ENCODE peak calls at places on chromosome 11, in eight cellular contexts. F is Peyer's patch, N is A549, C is thyroid gland, R is fibroblast of lung, X is neuronal stem cell, L is Panc1, T is caudate nucleus. I is an unnamed sample.

GRCh38 chr11:132790466-132790865 is 741.8 kb downstream of the OPCML start:
- DNase-seq in T (no peak), L (no peak), N (no peak), X (no peak), F (no peak), R (no peak), C (no peak), I (no peak)

GRCh38 chr11:63564056-63564784 is 1.0 kb upstream of the PLAAT2 start:
- DNase-seq in L (no peak), N (no peak), F (peak), R (no peak), C (peak), X (no peak), T (no peak), I (no peak)

GRCh38 chr11:73167555-73167954 is 25.4 kb upstream of the FCHSD2 start:
- DNase-seq in R (no peak), N (no peak), X (no peak), F (no peak), L (no peak), C (no peak), T (no peak), I (no peak)

GRCh38 chr11:45181595-45182550 is 35.4 kb downstream of the PRDM11 start:
- DNase-seq in R (no peak), F (no peak), T (no peak), N (no peak), X (no peak), L (no peak), C (peak), I (no peak)

GRCh38 chr11:108873938-108874337 is 209.1 kb downstream of the DDX10 start:
- DNase-seq in X (no peak), F (no peak), N (no peak), T (no peak), R (peak), C (no peak), L (no peak), I (no peak)

GRCh38 chr11:118295834-118296454 is 8.6 kb upstream of the CD3E start:
- DNase-seq in N (no peak), F (peak), T (no peak), X (no peak), C (peak), L (no peak), R (peak), I (no peak)

GRCh38 chr11:2990617-2991476 is 1.3 kb downstream of the NAP1L4 start:
- DNase-seq in X (no peak), C (no peak), F (peak), L (no peak), R (peak), N (peak), T (peak), I (no peak)

GRCh38 chr11:102990145-102990544 is 34.6 kb upstream of the MMP13 start:
- DNase-seq in R (peak), C (no peak), L (no peak), T (no peak), F (no peak), X (no peak), N (no peak), I (no peak)

GRCh38 chr11:122784325-122785155 is 53.8 kb upstream of the CRTAM start:
- DNase-seq in N (no peak), X (no peak), L (no peak), R (peak), F (peak), C (no peak), T (no peak), I (peak)

GRCh38 chr11:26960265-26960664 is 33.6 kb upstream of the FIBIN start:
- DNase-seq in T (no peak), R (peak), C (no peak), L (no peak), N (no peak), F (no peak), X (no peak), I (peak)

GRCh38 chr11:86811637-86812321 is 11.4 kb downstream of the PRSS23 start:
- DNase-seq in X (no peak), N (peak), R (peak), F (no peak), L (no peak), C (no peak), T (no peak), I (no peak)

GRCh38 chr11:69513663-69514062 is 32.2 kb downstream of the LINC01488 start:
- DNase-seq in F (no peak), R (no peak), T (no peak), C (no peak), X (no peak), L (no peak), N (no peak), I (no peak)

GRCh38 chr11:109696191-109696897 is 274.4 kb downstream of the C11orf87 start:
- DNase-seq in T (no peak), R (peak), L (no peak), X (no peak), C (no peak), F (no peak), N (no peak), I (peak)

GRCh38 chr11:117909611-117910382 is 19.4 kb downstream of the TMPRSS13 start:
- DNase-seq in T (no peak), N (no peak), C (no peak), X (no peak), F (peak), R (no peak), L (no peak), I (no peak)

GRCh38 chr11:64597671-64598101 is 6.7 kb downstream of the SLC22A12 start:
- DNase-seq in C (no peak), X (no peak), R (no peak), N (no peak), F (no peak), L (no peak), T (no peak), I (no peak)

GRCh38 chr11:118834428-118835028 is 43.6 kb upstream of the DDX6 start:
- DNase-seq in L (no peak), C (no peak), X (no peak), T (no peak), R (no peak), N (no peak), F (no peak), I (no peak)

GRCh38 chr11:40306938-40307548 is 1152.4 kb downstream of the LRRC4C start:
- DNase-seq in F (no peak), N (peak), T (peak), R (peak), C (peak), L (peak), X (peak), I (no peak)

GRCh38 chr11:67563354-67564114 is 20.1 kb upstream of the GSTP1 start:
- DNase-seq in T (no peak), R (peak), C (peak), F (peak), L (peak), X (no peak), N (peak), I (no peak)

GRCh38 chr11:9626778-9627394 is 37.0 kb upstream of the SWAP70 start:
- DNase-seq in N (no peak), F (no peak), X (peak), L (no peak), T (no peak), C (no peak), R (no peak), I (no peak)

GRCh38 chr11:44484211-44484610 is 81.3 kb upstream of the CD82 start:
- DNase-seq in T (no peak), X (no peak), C (peak), F (no peak), N (peak), L (no peak), R (no peak), I (no peak)

GRCh38 chr11:31340903-31341572 is 28.5 kb downstream of the DCDC1 start:
- DNase-seq in F (no peak), C (no peak), X (no peak), N (peak), R (peak), L (peak), T (no peak), I (no peak)

GRCh38 chr11:104390696-104391095 is 226.7 kb upstream of the PDGFD start:
- DNase-seq in L (no peak), F (no peak), T (no peak), R (peak), C (no peak), N (no peak), X (no peak), I (no peak)

GRCh38 chr11:116117326-116118137 is 613.3 kb upstream of the CADM1 start:
- DNase-seq in X (no peak), C (no peak), R (no peak), F (no peak), T (no peak), N (no peak), L (no peak), I (no peak)

GRCh38 chr11:94139421-94139820 is 10.8 kb downstream of the PANX1 start:
- DNase-seq in L (no peak), F (no peak), T (no peak), X (peak), N (no peak), C (no peak), R (no peak), I (no peak)

GRCh38 chr11:121318848-121319834 is 26.6 kb downstream of the SC5D start:
- DNase-seq in C (peak), L (peak), F (peak), X (peak), R (peak), T (peak), N (peak), I (peak)

GRCh38 chr11:2768471-2769408 is 68.9 kb upstream of the KCNQ1OT1 start:
- DNase-seq in C (no peak), N (peak), F (peak), L (no peak), R (peak), X (no peak), T (no peak), I (no peak)

GRCh38 chr11:46348986-46349401 is 1.7 kb downstream of the DGKZ start:
- DNase-seq in F (peak), R (no peak), T (peak), N (no peak), L (no peak), X (no peak), C (no peak), I (no peak)

GRCh38 chr11:2898366-2899079 is 12.9 kb upstream of the CDKN1C start:
- DNase-seq in T (no peak), F (peak), R (peak), X (no peak), C (peak), L (no peak), N (peak), I (peak)

GRCh38 chr11:61480936-61481335 is 27.6 kb upstream of the LRRC10B start:
- DNase-seq in F (no peak), X (peak), N (peak), R (no peak), T (no peak), C (no peak), L (no peak), I (no peak)

GRCh38 chr11:116792869-116793475 is 1.3 kb upstream of the APOA5 start:
- DNase-seq in L (peak), T (no peak), R (peak), N (no peak), X (no peak), F (no peak), C (no peak), I (peak)

GRCh38 chr11:120707098-120707497 is 195.6 kb downstream of the GRIK4 start:
- DNase-seq in X (no peak), N (no peak), F (no peak), C (no peak), T (no peak), L (no peak), R (peak), I (no peak)

DNA sequence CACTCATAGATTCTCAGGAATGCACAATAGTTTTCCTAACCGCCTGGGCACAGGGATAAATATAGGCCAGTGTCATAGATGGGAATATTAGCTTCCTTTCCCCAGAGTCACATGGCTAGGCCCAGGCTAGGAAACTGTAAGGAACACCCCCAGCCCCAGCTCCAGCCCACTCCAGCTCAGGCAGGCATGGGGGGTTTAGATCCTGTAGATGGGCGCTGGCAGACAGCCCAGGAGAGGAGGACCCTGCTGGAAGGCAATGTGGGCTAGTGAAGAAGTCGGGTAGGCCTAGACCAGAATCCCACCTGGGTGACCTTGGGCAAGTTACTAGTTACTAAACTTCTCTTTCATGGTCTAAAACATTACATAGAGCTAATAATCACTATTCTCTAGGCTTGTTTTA is 51.3 kb downstream of the IRAG1 start:
- DNase-seq in N (no peak), F (no peak), L (no peak), T (no peak), C (no peak), X (no peak), R (no peak), I (no peak)
- H3K27ac ChIP-seq in N (no peak), F (peak), L (no peak), T (peak), C (no peak), X (no peak), R (no peak), I (no peak)

GRCh38 chr11:65868907-65869306 is 3.7 kb downstream of the EFEMP2 start:
- DNase-seq in L (no peak), F (no peak), N (no peak), T (no peak), C (no peak), X (no peak), R (no peak), I (no peak)
- H3K27ac ChIP-seq in L (peak), F (no peak), N (no peak), T (no peak), C (no peak), X (no peak), R (no peak), I (no peak)

GRCh38 chr11:23865341-23865975 is 631.4 kb upstream of the LUZP2 start:
- DNase-seq in T (no peak), X (no peak), L (no peak), R (peak), N (no peak), C (no peak), F (no peak), I (no peak)
- H3K27ac ChIP-seq in T (no peak), X (no peak), L (no peak), R (no peak), N (no peak), C (no peak), F (no peak), I (no peak)

GRCh38 chr11:352456-353180 is 16.7 kb upstream of the B4GALNT4 start:
- DNase-seq in L (no peak), R (no peak), C (no peak), F (peak), X (no peak), T (no peak), N (no peak), I (no peak)
- H3K27ac ChIP-seq in L (peak), R (peak), C (peak), F (peak), X (no peak), T (peak), N (peak), I (no peak)

GRCh38 chr11:1547467-1548098 is 24.5 kb downstream of the DUSP8 start:
- DNase-seq in C (no peak), N (no peak), R (no peak), X (no peak), T (no peak), L (no peak), F (no peak), I (no peak)
- H3K27ac ChIP-seq in C (peak), N (peak), R (no peak), X (no peak), T (no peak), L (no peak), F (no peak), I (no peak)

DNA sequence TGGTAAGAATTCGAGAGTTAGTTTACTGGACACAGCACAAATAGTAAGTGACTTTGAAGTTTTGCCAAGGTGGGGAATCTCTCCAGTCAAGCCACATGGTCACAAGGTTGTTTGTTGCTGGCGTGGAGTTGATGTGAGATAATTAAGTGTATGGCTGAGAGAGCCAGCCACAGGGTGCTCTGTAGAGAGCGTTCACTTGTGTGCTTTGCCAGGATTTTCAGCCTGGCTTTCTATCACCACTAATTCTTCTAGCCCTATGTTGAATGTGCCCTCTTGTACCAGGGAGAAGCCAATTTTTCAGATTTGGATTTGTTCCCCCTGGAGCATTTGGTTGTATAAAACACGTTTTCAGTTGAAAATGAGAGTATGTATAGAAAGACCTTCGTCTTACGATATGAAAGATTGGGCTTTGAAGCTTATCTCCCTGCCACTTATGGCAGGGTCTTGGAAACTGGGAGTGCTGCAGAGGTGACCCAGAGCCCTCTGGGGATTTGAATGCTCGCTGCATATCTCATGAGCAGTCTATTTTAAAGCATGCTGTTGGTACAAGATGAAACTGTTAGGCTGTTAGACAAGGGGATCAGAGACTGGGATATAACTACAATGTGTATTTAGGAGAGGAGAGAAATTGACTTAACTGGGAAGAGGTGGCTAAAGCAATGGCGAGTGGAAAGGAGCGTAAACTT is 28.6 kb downstream of the CSRP3 start:
- DNase-seq in C (no peak), F (no peak), R (no peak), T (no peak), L (no peak), N (no peak), X (no peak), I (no peak)
- H3K27ac ChIP-seq in C (no peak), F (no peak), R (no peak), T (no peak), L (no peak), N (no peak), X (no peak), I (no peak)

DNA sequence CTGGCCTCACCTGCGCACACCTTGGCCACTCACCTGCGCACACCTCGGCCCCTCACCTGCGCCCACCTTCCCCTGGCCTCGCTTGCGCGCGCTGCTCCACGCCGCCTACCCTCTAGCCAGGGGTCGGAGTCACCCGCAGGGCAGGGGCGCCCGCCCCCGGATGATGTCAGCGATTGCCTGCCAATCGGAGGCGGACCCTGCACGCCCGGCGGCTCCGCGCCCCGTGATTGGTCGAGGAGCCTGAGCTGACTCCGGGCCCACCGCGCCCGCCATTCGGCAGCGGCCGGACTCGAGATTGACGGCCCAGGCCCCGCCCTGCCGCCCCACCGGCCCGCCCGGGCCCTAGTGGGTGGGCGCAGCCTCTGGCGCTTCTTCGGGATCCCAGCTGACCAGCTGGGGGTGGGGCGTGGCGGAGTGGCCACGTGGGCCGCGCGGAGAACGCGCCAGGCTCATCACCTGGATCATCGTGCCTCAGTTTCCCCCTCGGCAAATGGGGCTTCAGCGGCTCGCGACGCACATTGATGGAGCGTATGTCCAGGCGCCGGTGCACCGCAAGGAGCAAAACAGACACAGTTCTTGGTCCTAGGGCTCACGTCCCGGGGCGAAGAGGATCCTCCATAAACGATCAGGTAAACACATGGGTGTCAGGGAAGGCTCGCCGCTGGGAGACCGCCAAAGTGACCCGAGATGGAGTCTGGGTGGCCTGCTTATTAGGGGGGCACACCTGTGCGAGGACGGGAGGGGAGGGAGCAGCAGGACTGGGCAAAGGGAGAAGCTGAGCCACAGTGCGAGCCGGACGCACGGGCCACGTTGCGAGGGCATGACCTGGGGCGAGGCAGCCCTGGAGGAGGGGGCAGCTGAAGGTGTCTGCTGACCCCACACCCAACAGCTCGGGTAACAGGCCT is at the start of gene DHCR7:
- DNase-seq in N (peak), X (peak), L (peak), R (peak), F (peak), C (peak), T (peak), I (peak)
- H3K27ac ChIP-seq in N (peak), X (peak), L (peak), R (peak), F (peak), C (peak), T (peak), I (peak)